ENCODE peak calls at places on chromosome 6, in eight cellular contexts. D is epithelial cell of esophagus; J is dorsolateral prefrontal cortex; G is CD8-positive, alpha-beta T cell; F is pancreas; C is astrocyte of the spinal cord; L is psoas muscle; P is adrenal gland. H is an unnamed sample.

GRCh38 chr6:163319609-163320366 is 94.7 kb upstream of the QKI start:
- DNase-seq in D (no peak), J (no peak), G (no peak), F (no peak), C (no peak), L (no peak), P (no peak), H (no peak)

GRCh38 chr6:79038061-79038460 is 40.0 kb downstream of the PHIP start:
- DNase-seq in D (no peak), J (no peak), G (no peak), F (no peak), C (no peak), L (no peak), P (no peak), H (no peak)

GRCh38 chr6:157650261-157650640 is 172.8 kb upstream of the SNX9 start:
- DNase-seq in D (no peak), J (peak; percentile 48), G (no peak), F (peak; percentile 46), C (no peak), L (peak; percentile 67), P (no peak), H (no peak)

GRCh38 chr6:19231878-19232519 is 605.2 kb upstream of the ID4 start:
- DNase-seq in D (no peak), J (peak; percentile 25), G (no peak), F (no peak), C (no peak), L (no peak), P (no peak), H (no peak)

GRCh38 chr6:79943133-79943532 is 4.2 kb downstream of the ELOVL4 start:
- DNase-seq in D (no peak), J (no peak), G (no peak), F (no peak), C (no peak), L (no peak), P (no peak), H (no peak)

GRCh38 chr6:132969188-132969587 is 154.8 kb downstream of the RPS12 start:
- DNase-seq in D (peak; percentile 35), J (peak; percentile 22), G (no peak), F (no peak), C (peak; percentile 24), L (no peak), P (no peak), H (no peak)

GRCh38 chr6:34791842-34792604 is at the start of gene BLTP3A:
- DNase-seq in D (peak; percentile 68), J (peak; percentile 45), G (peak; percentile 71), F (peak; percentile 86), C (peak; percentile 45), L (peak; percentile 88), P (peak; percentile 73), H (no peak)

GRCh38 chr6:37058084-37058586 is 52.7 kb downstream of the FGD2 start:
- DNase-seq in D (peak; percentile 90), J (no peak), G (no peak), F (no peak), C (no peak), L (peak; percentile 75), P (no peak), H (no peak)

GRCh38 chr6:89357390-89357789 is 4.9 kb upstream of the UBE2J1 start:
- DNase-seq in D (no peak), J (no peak), G (no peak), F (no peak), C (no peak), L (no peak), P (no peak), H (no peak)

GRCh38 chr6:105107207-105107606 is 72.6 kb downstream of the POPDC3 start:
- DNase-seq in D (no peak), J (no peak), G (no peak), F (no peak), C (no peak), L (no peak), P (no peak), H (no peak)

GRCh38 chr6:148723484-148723883 is 23.3 kb upstream of the UST start:
- DNase-seq in D (peak; percentile 35), J (no peak), G (no peak), F (no peak), C (peak; percentile 87), L (no peak), P (no peak), H (peak; percentile 57)

GRCh38 chr6:144033816-144034540 is 25.9 kb upstream of the PLAGL1 start:
- DNase-seq in D (peak; percentile 45), J (no peak), G (no peak), F (no peak), C (peak; percentile 68), L (no peak), P (no peak), H (peak; percentile 14)

GRCh38 chr6:163655217-163656121 is 241.0 kb downstream of the QKI start:
- DNase-seq in D (no peak), J (no peak), G (no peak), F (no peak), C (no peak), L (no peak), P (no peak), H (no peak)

GRCh38 chr6:148530394-148530923 is 187.8 kb downstream of the SASH1 start:
- DNase-seq in D (peak; percentile 46), J (no peak), G (no peak), F (no peak), C (peak; percentile 94), L (no peak), P (no peak), H (peak; percentile 35)

GRCh38 chr6:167565884-167566491 is 241.1 kb downstream of the TTLL2 start:
- DNase-seq in D (no peak), J (no peak), G (no peak), F (no peak), C (no peak), L (no peak), P (no peak), H (no peak)

GRCh38 chr6:34362909-34363713 is 29.4 kb downstream of the NUDT3 start:
- DNase-seq in D (no peak), J (no peak), G (no peak), F (no peak), C (no peak), L (no peak), P (no peak), H (no peak)

GRCh38 chr6:2919401-2919800 is 16.3 kb upstream of the SERPINB9 start:
- DNase-seq in D (no peak), J (no peak), G (no peak), F (no peak), C (no peak), L (no peak), P (no peak), H (no peak)

GRCh38 chr6:139708342-139709199 is 334.1 kb upstream of the CITED2 start:
- DNase-seq in D (peak; percentile 39), J (no peak), G (no peak), F (no peak), C (peak; percentile 82), L (no peak), P (no peak), H (peak; percentile 87)

GRCh38 chr6:163837681-163838431 is 423.3 kb downstream of the QKI start:
- DNase-seq in D (no peak), J (no peak), G (no peak), F (no peak), C (no peak), L (peak; percentile 48), P (no peak), H (no peak)

GRCh38 chr6:97841763-97842162 is 558.7 kb upstream of the MMS22L start:
- DNase-seq in D (no peak), J (no peak), G (no peak), F (no peak), C (peak; percentile 58), L (no peak), P (no peak), H (no peak)

GRCh38 chr6:70838907-70839285 is 118.0 kb downstream of the B3GAT2 start:
- DNase-seq in D (no peak), J (no peak), G (no peak), F (no peak), C (no peak), L (no peak), P (no peak), H (no peak)

DNA sequence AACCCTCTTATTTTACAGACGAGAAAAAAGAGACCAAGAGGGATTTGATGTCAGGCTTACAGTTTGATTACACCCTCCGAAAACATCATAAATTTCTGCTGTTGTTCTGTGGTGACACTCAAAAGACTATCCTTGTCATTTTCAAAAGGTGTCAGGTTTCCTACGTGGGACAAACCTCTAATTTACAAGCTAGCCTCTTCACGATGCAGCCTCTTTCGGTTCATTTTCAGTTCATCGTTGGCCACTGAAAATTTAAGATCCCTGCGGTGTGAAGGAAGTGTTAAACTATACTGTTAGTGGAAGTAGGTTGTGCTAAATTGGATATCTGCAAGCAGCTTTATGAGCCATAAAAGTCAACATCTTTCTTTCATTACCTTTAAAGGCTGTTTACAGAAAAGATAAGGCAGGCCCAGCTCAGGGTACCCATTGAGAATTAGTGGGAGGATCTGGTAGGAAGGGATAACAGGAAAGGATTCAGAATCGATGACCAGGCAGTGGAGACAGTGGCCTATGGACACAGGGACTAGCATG is 329.2 kb upstream of the SOX4 start:
- DNase-seq in D (peak; percentile 8), J (no peak), G (no peak), F (no peak), C (no peak), L (no peak), P (no peak), H (no peak)
- H3K4me3 ChIP-seq in D (no peak overlapping the region), J (no peak overlapping the region), G (no peak overlapping the region), F (no peak overlapping the region), C (no peak overlapping the region), L (no peak overlapping the region), P (no peak overlapping the region), H (no peak overlapping the region)

DNA sequence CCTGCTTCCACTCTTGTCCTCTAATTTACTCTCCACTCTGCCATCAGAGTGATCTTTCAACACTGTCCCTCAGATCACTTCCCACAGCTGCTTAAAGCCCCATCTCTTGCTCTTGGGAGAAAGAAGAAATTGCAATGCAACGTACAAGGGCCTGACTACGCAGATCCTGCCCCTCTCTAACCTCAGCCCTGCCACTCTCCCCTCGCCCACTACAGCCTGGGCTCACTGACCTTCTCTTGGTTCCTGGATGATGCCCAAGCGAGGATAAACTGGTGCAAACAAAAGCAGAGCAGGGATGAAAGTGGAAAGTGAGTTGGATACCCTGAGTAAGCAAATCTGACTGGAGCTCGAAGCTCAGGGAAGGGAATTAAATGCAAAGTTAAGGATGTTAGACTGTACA is 92.9 kb downstream of the MAP3K5 start:
- DNase-seq in D (no peak), J (no peak), G (no peak), F (no peak), C (no peak), L (no peak), P (no peak), H (no peak)
- TF ChIP-seq CTCF in D (no peak), J (no peak), G (no peak), F (no peak), C (no peak), L (no peak), P (no peak), H (no peak)

DNA sequence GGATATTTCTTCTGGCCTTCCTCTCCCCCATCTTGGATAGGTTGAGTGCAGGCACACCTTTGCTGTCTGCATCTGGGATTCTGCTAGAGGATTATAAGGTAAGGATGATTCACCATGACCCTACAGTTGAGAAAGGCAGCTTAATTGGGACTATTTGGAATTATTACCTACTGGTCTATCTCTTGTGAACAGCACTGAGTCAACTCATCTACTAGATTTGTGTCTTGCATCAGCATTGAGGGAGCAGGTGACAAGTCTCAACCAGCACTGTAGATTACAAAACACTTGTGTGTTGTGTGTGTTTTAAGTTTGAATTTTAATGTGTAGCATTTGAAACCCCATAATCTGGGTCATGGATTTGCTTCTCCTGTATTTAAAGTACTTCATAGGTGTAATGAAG is 124.9 kb downstream of the JARID2 start:
- DNase-seq in D (peak; percentile 93), J (no peak), G (no peak), F (no peak), C (no peak), L (no peak), P (no peak), H (no peak)
- H3K4me3 ChIP-seq in D (no peak overlapping the region), J (no peak overlapping the region), G (no peak overlapping the region), F (no peak overlapping the region), C (no peak overlapping the region), L (no peak overlapping the region), P (no peak overlapping the region), H (no peak overlapping the region)

GRCh38 chr6:56842602-56843475 is 112.1 kb upstream of the BEND6 start:
- DNase-seq in D (peak; percentile 54), J (no peak), G (no peak), F (peak; percentile 40), C (peak; percentile 58), L (peak; percentile 79), P (peak; percentile 49), H (no peak)
- TF ChIP-seq CTCF in D (no peak), J (no peak), G (no peak), F (no peak), C (no peak), L (no peak), P (no peak), H (no peak)